ENCODE peak calls at places on chromosome 16, in five cellular contexts. G is suprapubic skin, Q is esophagus muscularis mucosa, B is upper lobe of left lung, E is sigmoid colon. T is an unnamed sample.

GRCh38 chr16:83992624-83993023 is 24.6 kb downstream of the NECAB2 start:
- DNase-seq in G (no peak), Q (no peak), B (no peak), E (no peak), T (peak)

GRCh38 chr16:72467157-72467759 is 295.3 kb upstream of the PMFBP1 start:
- DNase-seq in G (no peak), Q (no peak), B (no peak), E (no peak), T (no peak)

GRCh38 chr16:83138976-83139690 is 512.4 kb downstream of the CDH13 start:
- DNase-seq in G (no peak), Q (no peak), B (no peak), E (no peak), T (no peak)

GRCh38 chr16:81792828-81793227 is 13.7 kb downstream of the PLCG2 start:
- DNase-seq in G (no peak), Q (no peak), B (no peak), E (no peak), T (no peak)

GRCh38 chr16:12896562-12896961 is 4.8 kb upstream of the SHISA9 start:
- DNase-seq in G (no peak), Q (no peak), B (no peak), E (no peak), T (no peak)

GRCh38 chr16:73228649-73229048 is 180.7 kb upstream of the ZFHX3 start:
- DNase-seq in G (no peak), Q (no peak), B (no peak), E (peak), T (no peak)

GRCh38 chr16:28925386-28926228 is 569 bp upstream of the RABEP2 start:
- DNase-seq in G (peak), Q (peak), B (no peak), E (peak), T (peak)

GRCh38 chr16:70437017-70437581 is 1.8 kb downstream of the ST3GAL2 start:
- DNase-seq in G (no peak), Q (no peak), B (no peak), E (no peak), T (no peak)

GRCh38 chr16:80466024-80466986 is 74.5 kb upstream of the DYNLRB2 start:
- DNase-seq in G (peak), Q (no peak), B (peak), E (peak), T (peak)

GRCh38 chr16:24984101-24984500 is 31.1 kb downstream of the ARHGAP17 start:
- DNase-seq in G (no peak), Q (no peak), B (no peak), E (no peak), T (no peak)

GRCh38 chr16:68744744-68745280 is 7.7 kb downstream of the CDH1 start:
- DNase-seq in G (no peak), Q (no peak), B (no peak), E (no peak), T (no peak)

GRCh38 chr16:11880047-11880446 is 28.7 kb upstream of the RSL1D1 start:
- DNase-seq in G (no peak), Q (no peak), B (no peak), E (no peak), T (no peak)

GRCh38 chr16:35447010-35447558 is 1987.7 kb downstream of the TP53TG3F start:
- DNase-seq in G (no peak), Q (no peak), B (no peak), E (no peak), T (no peak)

GRCh38 chr16:81189100-81189664 is 49.3 kb upstream of the BCO1 start:
- DNase-seq in G (peak), Q (peak), B (no peak), E (peak), T (peak)

GRCh38 chr16:29825145-29826044 is 5.1 kb downstream of the MVP start:
- DNase-seq in G (no peak), Q (no peak), B (no peak), E (peak), T (no peak)

GRCh38 chr16:71399801-71400563 is 41.5 kb downstream of the CALB2 start:
- DNase-seq in G (no peak), Q (no peak), B (no peak), E (no peak), T (no peak)

GRCh38 chr16:75519175-75519574 is 16.7 kb downstream of the CHST5 start:
- DNase-seq in G (no peak), Q (no peak), B (no peak), E (no peak), T (no peak)

GRCh38 chr16:86092586-86093480 is 193.9 kb downstream of the IRF8 start:
- DNase-seq in G (peak), Q (no peak), B (no peak), E (peak), T (no peak)

GRCh38 chr16:14089283-14089823 is 18.2 kb downstream of the MRTFB start:
- DNase-seq in G (no peak), Q (no peak), B (no peak), E (no peak), T (no peak)

GRCh38 chr16:86949116-86949515 is 368.1 kb downstream of the C16orf95 start:
- DNase-seq in G (no peak), Q (no peak), B (no peak), E (no peak), T (no peak)

GRCh38 chr16:3182608-3183444 is 5.2 kb upstream of the OR1F1 start:
- DNase-seq in G (no peak), Q (no peak), B (peak), E (no peak), T (no peak)

GRCh38 chr16:69302301-69302700 is 8.8 kb upstream of the VPS4A start:
- DNase-seq in G (no peak), Q (no peak), B (no peak), E (no peak), T (no peak)

GRCh38 chr16:71338193-71338592 is 20.3 kb upstream of the CALB2 start:
- DNase-seq in G (no peak), Q (no peak), B (no peak), E (no peak), T (no peak)

GRCh38 chr16:73058221-73058615 is 10.3 kb upstream of the ZFHX3 start:
- DNase-seq in G (peak), Q (no peak), B (peak), E (no peak), T (no peak)

GRCh38 chr16:84618428-84619102 is 687 bp upstream of the COTL1 start:
- DNase-seq in G (no peak), Q (no peak), B (no peak), E (no peak), T (no peak)

GRCh38 chr16:72027669-72028378 is 19.3 kb downstream of the DHODH start:
- DNase-seq in G (no peak), Q (no peak), B (no peak), E (no peak), T (no peak)

GRCh38 chr16:56734429-56734828 is 4.5 kb downstream of the NUP93 start:
- DNase-seq in G (no peak), Q (no peak), B (no peak), E (no peak), T (no peak)

GRCh38 chr16:84821728-84822676 is 2.2 kb downstream of the CRISPLD2 start:
- DNase-seq in G (no peak), Q (no peak), B (no peak), E (peak), T (no peak)

GRCh38 chr16:75534560-75535205 is 1.2 kb downstream of the CHST5 start:
- DNase-seq in G (no peak), Q (no peak), B (peak), E (no peak), T (no peak)

GRCh38 chr16:77211880-77212735 is 12.9 kb downstream of the SYCE1L start:
- DNase-seq in G (peak), Q (no peak), B (peak), E (no peak), T (no peak)
- TF ChIP-seq POLR2A in G (no peak), Q (no peak), B (peak), E (no peak), T (no peak)

DNA sequence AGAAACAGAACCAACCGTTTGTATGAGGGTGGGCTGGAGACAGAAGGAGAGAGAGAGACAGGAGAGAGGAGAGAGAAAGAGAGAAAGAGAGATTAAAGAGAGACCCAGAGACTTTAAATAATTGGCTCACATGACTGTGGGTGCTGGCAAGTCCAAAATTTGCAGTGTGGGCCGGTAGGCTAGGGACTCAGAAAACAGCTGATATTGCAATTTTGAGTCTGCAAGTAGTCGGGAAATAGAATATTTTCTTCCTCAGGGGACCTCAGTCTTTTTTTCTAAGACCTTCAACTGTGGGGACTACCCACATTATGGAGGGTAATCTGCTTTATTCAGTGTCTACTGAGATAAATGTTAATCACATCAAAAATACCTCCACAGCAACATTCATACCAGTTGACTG is 1439.0 kb downstream of the CDH11 start:
- DNase-seq in G (no peak), Q (no peak), B (no peak), E (no peak), T (no peak)
- TF ChIP-seq EP300 in G (no peak), Q (no peak), B (no peak), E (no peak), T (no peak)

GRCh38 chr16:9114112-9114511 is 22.7 kb downstream of the HAPSTR1 start:
- DNase-seq in G (no peak), Q (no peak), B (no peak), E (no peak), T (no peak)
- H3K27ac ChIP-seq in G (no peak), Q (no peak), B (peak), E (no peak), T (no peak)

DNA sequence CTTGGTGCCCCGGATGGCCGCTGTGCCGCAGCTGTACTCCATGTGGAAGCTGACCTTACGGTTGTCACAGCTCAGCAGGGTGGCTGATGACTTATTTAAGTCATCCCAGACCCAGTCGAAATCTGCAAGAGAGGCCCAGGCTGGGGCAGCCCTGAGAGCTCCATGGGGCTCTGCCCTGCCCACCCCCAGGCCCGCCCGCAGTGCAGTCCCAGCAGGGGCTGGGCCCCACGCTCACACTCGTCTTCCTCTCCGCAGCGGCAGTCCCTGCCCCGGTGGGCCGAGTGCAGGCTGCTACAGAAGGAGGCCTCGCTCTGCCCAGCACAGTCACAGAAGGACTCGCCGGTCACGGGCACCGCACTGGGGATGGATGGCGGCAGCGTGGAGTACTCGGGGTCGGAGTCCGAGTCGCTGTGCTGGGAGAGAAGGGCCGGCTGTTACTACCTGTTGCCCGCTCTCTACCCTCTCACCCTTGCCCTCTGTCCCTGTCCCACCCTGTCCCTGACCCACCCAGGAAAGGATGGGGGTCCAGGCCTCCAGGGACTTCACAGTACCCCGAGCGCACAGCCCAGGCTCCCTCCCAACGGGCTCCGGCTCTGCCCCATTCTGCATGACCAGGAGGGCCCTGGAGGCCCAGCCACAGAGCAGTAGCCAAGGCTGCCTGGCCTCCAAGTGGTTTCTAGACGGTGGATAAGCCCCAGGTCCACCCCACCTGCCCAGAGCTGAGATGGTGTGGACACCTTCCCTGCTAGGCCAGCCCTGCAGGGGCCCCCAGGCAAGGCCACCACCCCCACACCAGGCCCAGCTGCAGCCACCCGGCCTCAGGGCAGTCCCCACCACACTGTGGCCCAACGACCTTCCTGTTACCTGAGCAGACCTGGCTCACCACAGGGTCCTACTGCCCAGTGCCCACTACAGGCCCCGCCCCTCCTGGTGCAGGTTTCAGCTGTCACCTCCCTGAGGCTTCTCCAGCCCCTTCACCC is 3.9 kb downstream of the SPSB3 start:
- DNase-seq in G (no peak), Q (no peak), B (peak), E (no peak), T (no peak)
- TF ChIP-seq POLR2A in G (no peak), Q (no peak), B (no peak), E (no peak), T (no peak)

GRCh38 chr16:4239020-4239419 is 2.9 kb downstream of the SRL start:
- DNase-seq in G (no peak), Q (no peak), B (no peak), E (no peak), T (no peak)
- TF ChIP-seq EP300 in G (no peak), Q (no peak), B (no peak), E (no peak), T (no peak)

DNA sequence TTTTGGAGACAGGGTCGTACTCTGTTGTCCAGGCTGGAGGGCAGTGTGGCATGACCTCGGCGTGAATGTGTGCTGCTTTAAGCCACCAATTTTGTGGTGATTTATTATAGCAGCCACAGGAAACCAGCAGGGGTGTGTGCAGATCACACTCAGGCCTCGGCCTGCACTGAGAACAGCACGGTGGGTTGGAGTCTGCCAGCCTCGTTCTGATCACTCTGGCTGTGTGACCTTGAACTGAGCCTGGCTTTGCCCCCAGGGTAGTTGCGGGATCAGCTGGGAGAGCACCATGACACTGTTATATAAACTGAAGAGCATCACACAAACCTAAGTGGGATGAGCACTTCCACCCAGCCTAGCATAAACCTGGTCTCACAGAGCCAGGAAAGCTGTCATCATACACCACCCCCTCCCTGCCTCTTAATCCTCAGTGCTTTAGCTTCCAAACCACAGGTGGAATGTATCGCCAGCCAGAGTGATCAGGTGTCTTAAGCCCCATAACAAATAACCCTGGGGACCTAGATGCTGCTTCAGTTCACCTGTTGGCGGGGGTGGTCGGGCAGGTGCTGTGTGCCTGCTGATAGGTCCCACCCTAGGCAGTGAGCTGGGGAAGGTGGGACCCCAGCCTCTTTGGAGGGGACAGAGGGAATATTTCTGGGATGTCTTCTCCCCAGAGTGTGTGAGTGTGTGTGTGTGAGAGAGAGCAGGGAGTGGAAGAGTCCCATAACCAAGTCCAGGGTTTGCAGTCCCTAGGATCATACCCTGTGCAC is 28.6 kb upstream of the NDRG4 start:
- DNase-seq in G (no peak), Q (no peak), B (no peak), E (no peak), T (no peak)
- H3K27ac ChIP-seq in G (no peak), Q (no peak), B (peak), E (no peak), T (no peak)

DNA sequence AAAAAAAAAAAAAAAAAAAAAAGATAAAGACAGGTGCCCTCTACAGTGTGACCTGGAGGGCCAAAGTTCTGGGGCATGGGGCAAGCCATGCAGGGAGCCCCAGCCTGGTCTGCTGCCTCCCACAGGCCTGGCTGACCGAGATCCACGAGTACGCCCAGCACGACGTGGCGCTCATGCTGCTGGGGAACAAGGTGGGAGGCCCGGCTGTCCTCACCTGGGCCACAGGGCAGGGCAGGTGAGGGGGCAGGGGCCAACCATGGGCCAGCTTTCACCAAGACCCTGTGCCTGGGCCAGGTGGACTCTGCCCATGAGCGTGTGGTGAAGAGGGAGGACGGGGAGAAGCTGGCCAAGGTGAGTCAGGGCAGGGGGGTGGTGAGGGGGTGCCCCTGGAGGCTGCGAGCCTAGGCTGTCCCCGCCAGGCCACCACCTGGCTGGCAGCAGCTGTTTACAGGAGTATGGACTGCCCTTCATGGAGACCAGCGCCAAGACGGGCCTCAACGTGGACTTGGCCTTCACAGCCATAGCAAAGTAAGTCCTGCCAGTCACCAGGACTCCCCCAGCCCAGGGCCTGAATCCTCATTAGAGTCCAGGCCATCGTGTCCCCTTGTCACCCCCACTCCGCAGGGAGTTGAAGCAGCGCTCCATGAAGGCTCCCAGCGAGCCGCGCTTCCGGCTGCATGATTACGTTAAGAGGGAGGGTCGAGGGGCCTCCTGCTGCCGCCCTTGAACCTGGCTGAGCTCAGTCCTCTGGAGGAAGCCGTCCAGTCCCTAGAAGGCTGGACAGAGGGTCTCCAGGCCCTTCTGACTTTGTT is 2.7 kb upstream of the TRAF7 start:
- DNase-seq in G (peak), Q (no peak), B (peak), E (no peak), T (no peak)
- TF ChIP-seq POLR2A in G (no peak), Q (no peak), B (no peak), E (no peak), T (no peak)

DNA sequence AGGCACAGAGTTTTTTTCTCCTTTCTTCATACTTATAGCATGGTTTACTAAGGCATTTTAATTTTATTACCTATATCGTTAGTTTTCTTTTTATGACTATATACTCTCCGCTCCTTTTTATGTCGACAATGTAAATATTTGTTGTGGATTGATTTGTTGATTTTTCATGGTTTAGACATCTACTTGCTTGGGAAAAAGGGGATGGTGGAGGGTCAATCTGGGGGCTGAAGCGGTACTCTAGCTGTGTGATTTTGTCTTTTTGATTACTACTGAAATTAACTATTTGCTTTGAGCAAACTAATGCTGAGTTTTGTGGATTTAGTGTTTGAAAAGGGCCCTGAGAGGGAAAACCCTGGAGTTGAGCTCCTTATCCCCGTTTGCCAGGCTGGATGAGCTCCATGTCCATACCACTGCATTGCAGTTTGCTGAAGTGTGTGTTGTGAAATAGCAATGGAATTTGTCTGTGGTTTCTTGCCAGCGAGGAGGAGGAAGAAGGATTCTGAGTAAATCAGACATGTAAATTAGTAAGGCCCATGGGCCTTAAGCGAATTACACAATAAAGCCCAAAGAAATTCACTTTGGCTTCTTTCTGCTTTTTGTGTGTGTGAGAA is 72.0 kb downstream of the FTO start:
- DNase-seq in G (peak), Q (no peak), B (no peak), E (no peak), T (no peak)
- TF ChIP-seq EP300 in G (no peak), Q (no peak), B (peak), E (no peak), T (no peak)

DNA sequence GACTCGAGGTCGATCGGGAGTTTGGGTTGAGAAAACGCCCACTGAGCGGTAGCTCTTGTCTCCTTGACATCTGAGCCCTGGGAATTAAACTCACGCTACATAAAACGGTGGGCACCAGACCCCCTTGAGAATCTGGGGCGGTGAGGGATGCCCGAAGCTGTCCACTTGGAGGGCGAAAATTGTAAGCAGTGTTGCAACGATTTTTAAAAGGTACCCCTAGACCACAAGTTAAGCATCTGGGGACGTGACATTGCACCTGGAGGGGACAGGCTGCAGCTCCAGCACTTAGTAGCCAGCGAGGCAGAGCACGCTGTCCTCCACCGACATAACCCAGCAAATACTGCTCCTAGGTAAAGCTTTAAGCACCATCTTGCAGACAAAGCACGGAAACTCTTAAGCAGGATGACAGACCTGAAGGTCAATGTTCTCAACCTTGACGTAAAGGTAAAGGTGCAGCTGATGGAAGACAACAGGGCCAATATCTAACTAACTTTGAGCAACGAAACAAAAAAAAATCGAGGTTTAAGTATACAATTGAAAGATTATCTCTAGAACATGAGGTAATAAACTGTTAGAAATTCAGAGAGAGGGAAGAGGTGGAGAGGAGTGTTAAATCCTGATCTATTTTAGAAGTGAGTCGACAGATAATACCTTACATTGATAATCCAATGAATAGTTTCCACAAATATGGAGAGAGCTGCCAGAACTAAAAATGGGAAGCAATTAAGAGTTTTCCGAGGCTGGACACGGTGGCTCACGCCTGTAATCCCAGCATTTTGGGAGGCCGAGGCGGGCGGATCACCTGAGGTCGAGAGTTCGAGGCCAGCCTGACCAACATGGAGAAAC is 921 bp upstream of the CDR2 start:
- DNase-seq in G (no peak), Q (no peak), B (no peak), E (no peak), T (no peak)
- H3K27ac ChIP-seq in G (peak), Q (peak), B (peak), E (peak), T (peak)

T was measured in tibial nerve.